ENCODE peak calls at places on chromosomes 1 and 21, in five cellular contexts. R is tibial artery; L is SK-N-DZ; Z is mammary epithelial cell; E is stimulated activated CD8-positive, alpha-beta memory T cell treated with anti-CD3 and anti-CD28 coated beads, Interleukin-4, amount 100 ng/mL, for 4 hours. A is an unnamed sample.

GRCh38 chr1:72221811-72222210 is 60.5 kb downstream of the NEGR1 start:
- DNase-seq in R (no peak), L (no peak), Z (no peak), E (no peak), A (no peak)

GRCh38 chr21:42419845-42420244 is 16.1 kb downstream of the UBASH3A start:
- DNase-seq in R (no peak), L (no peak), Z (no peak), E (no peak), A (no peak)

GRCh38 chr1:117664314-117664713 is 58.5 kb downstream of the TENT5C start:
- DNase-seq in R (no peak), L (no peak), Z (no peak), E (no peak), A (no peak)

GRCh38 chr1:99544328-99544727 is 101.6 kb upstream of the PALMD start:
- DNase-seq in R (no peak), L (no peak), Z (peak), E (no peak), A (no peak)

GRCh38 chr1:236129315-236129714 is 13.0 kb upstream of the GPR137B start:
- DNase-seq in R (no peak), L (no peak), Z (no peak), E (no peak), A (peak)

GRCh38 chr1:209232197-209232596 is 351.3 kb upstream of the CAMK1G start:
- DNase-seq in R (no peak), L (no peak), Z (no peak), E (no peak), A (no peak)

GRCh38 chr21:44085491-44086321 is 21.5 kb upstream of the PWP2 start:
- DNase-seq in R (no peak), L (no peak), Z (no peak), E (no peak), A (no peak)

GRCh38 chr1:8353386-8353785 is 35.5 kb downstream of the SLC45A1 start:
- DNase-seq in R (peak), L (no peak), Z (no peak), E (no peak), A (no peak)

GRCh38 chr1:239914827-239915231 is 176.9 kb upstream of the FMN2 start:
- DNase-seq in R (no peak), L (no peak), Z (peak), E (no peak), A (no peak)

GRCh38 chr1:16026723-16027484 is 5.1 kb downstream of the CLCNKA start:
- DNase-seq in R (no peak), L (peak), Z (no peak), E (no peak), A (peak)

GRCh38 chr21:34915364-34915834 is 133.7 kb downstream of the RUNX1 start:
- DNase-seq in R (no peak), L (no peak), Z (no peak), E (no peak), A (no peak)

GRCh38 chr21:43805275-43805800 is 16.0 kb downstream of the RRP1 start:
- DNase-seq in R (no peak), L (no peak), Z (no peak), E (no peak), A (no peak)

GRCh38 chr1:204213668-204214662 is at the start of gene GOLT1A:
- DNase-seq in R (peak), L (peak), Z (peak), E (no peak), A (peak)

GRCh38 chr21:29640233-29640554 is 299.6 kb downstream of the GRIK1 start:
- DNase-seq in R (no peak), L (no peak), Z (no peak), E (no peak), A (no peak)

GRCh38 chr1:28280961-28281360 is 21.6 kb downstream of the SESN2 start:
- DNase-seq in R (peak), L (no peak), Z (no peak), E (no peak), A (no peak)

GRCh38 chr1:8510041-8510823 is 192.3 kb downstream of the SLC45A1 start:
- DNase-seq in R (peak), L (no peak), Z (peak), E (no peak), A (no peak)

GRCh38 chr1:84698718-84699117 is 8.5 kb upstream of the SSX2IP start:
- DNase-seq in R (no peak), L (no peak), Z (peak), E (no peak), A (no peak)

GRCh38 chr1:113981962-113982931 is 3.0 kb downstream of the OLFML3 start:
- DNase-seq in R (peak), L (peak), Z (peak), E (no peak), A (peak)

GRCh38 chr1:181104790-181105133 is 16.3 kb downstream of the IER5 start:
- DNase-seq in R (no peak), L (peak), Z (no peak), E (no peak), A (no peak)

GRCh38 chr1:239952348-239953307 is 139.1 kb upstream of the FMN2 start:
- DNase-seq in R (no peak), L (peak), Z (no peak), E (no peak), A (peak)

GRCh38 chr1:117682372-117682771 is 76.5 kb downstream of the TENT5C start:
- DNase-seq in R (no peak), L (no peak), Z (no peak), E (no peak), A (no peak)

GRCh38 chr1:182629674-182630073 is 25.5 kb upstream of the RGS16 start:
- DNase-seq in R (no peak), L (no peak), Z (no peak), E (peak), A (no peak)

GRCh38 chr1:155011004-155011416 is 8.4 kb downstream of the ZBTB7B start:
- DNase-seq in R (no peak), L (no peak), Z (no peak), E (no peak), A (no peak)